ENCODE peak calls at places on chromosomes 2 and 18, in nine cellular contexts. U is HCT116, O is GM12878, F is upper lobe of left lung, X is K562, Y is heart left ventricle, H is body of pancreas, R is A549, N is HepG2. E is an unnamed sample.
A peak's percentile ranks its signal among the peaks of the same experiment; 100 is the strongest.

GRCh38 chr2:168174761-168175160 is 72.6 kb downstream of the STK39 start:
- ATAC-seq in U (no peak), O (no peak), F (no peak), X (no peak), Y (no peak), H (no peak), R (no peak), N (no peak), E (no peak)

GRCh38 chr2:43010428-43011141 is 215.8 kb downstream of the ZFP36L2 start:
- ATAC-seq in U (peak; percentile 63), O (no peak), F (no peak), X (no peak), Y (no peak), H (peak; percentile 61), R (no peak), N (no peak), E (no peak)

GRCh38 chr2:8575011-8575750 is 106.7 kb upstream of the ID2 start:
- ATAC-seq in U (no peak), O (peak; percentile 54), F (no peak), X (no peak), Y (no peak), H (no peak), R (no peak), N (peak; percentile 18), E (no peak)

GRCh38 chr2:20236496-20236895 is 11.6 kb upstream of the SDC1 start:
- ATAC-seq in U (no peak), O (no peak), F (no peak), X (no peak), Y (no peak), H (no peak), R (peak; percentile 14), N (no peak), E (no peak)

GRCh38 chr18:59697236-59697932 is at the start of gene CCBE1:
- ATAC-seq in U (peak; percentile 92), O (peak; percentile 79), F (peak; percentile 83), X (peak; percentile 93), Y (no peak), H (peak; percentile 66), R (peak; percentile 91), N (peak; percentile 91), E (peak; percentile 85)

GRCh38 chr2:207640160-207640559 is 15.0 kb upstream of the METTL21A start:
- ATAC-seq in U (no peak), O (no peak), F (no peak), X (no peak), Y (no peak), H (no peak), R (no peak), N (no peak), E (no peak)

GRCh38 chr2:158723921-158724802 is 71.0 kb upstream of the DAPL1 start:
- ATAC-seq in U (peak; percentile 93), O (peak; percentile 67), F (peak; percentile 58), X (peak; percentile 90), Y (no peak), H (peak; percentile 22), R (peak; percentile 82), N (peak; percentile 85), E (no peak)

GRCh38 chr2:187775651-187776050 is 221.4 kb upstream of the TFPI start:
- ATAC-seq in U (no peak), O (no peak), F (no peak), X (no peak), Y (no peak), H (no peak), R (no peak), N (no peak), E (no peak)

GRCh38 chr18:22688877-22689496 is 244.1 kb upstream of the RBBP8 start:
- ATAC-seq in U (no peak), O (no peak), F (no peak), X (no peak), Y (no peak), H (no peak), R (no peak), N (no peak), E (no peak)

GRCh38 chr2:100754951-100755350 is 65.0 kb upstream of the NPAS2 start:
- ATAC-seq in U (no peak), O (no peak), F (no peak), X (no peak), Y (no peak), H (peak; percentile 56), R (no peak), N (no peak), E (peak; percentile 75)

GRCh38 chr2:21038403-21039073 is 5.3 kb downstream of the APOB start:
- ATAC-seq in U (no peak), O (no peak), F (peak; percentile 78), X (no peak), Y (peak; percentile 77), H (peak; percentile 70), R (no peak), N (no peak), E (peak; percentile 83)

GRCh38 chr2:240584486-240585031 is 2.0 kb upstream of the CAPN10 start:
- ATAC-seq in U (no peak), O (peak; percentile 77), F (no peak), X (peak; percentile 82), Y (no peak), H (no peak), R (no peak), N (peak; percentile 1), E (no peak)

GRCh38 chr2:113750385-113750784 is 6.1 kb downstream of the SLC35F5 start:
- ATAC-seq in U (no peak), O (no peak), F (no peak), X (no peak), Y (no peak), H (no peak), R (no peak), N (no peak), E (no peak)

GRCh38 chr2:56018202-56018601 is 94.6 kb upstream of the EFEMP1 start:
- ATAC-seq in U (no peak), O (no peak), F (no peak), X (no peak), Y (no peak), H (no peak), R (no peak), N (no peak), E (no peak)

GRCh38 chr2:56017784-56018183 is 94.2 kb upstream of the EFEMP1 start:
- ATAC-seq in U (no peak), O (no peak), F (no peak), X (no peak), Y (no peak), H (no peak), R (no peak), N (no peak), E (no peak)

GRCh38 chr2:56014075-56014730 is 90.6 kb upstream of the EFEMP1 start:
- ATAC-seq in U (no peak), O (no peak), F (no peak), X (no peak), Y (no peak), H (no peak), R (no peak), N (no peak), E (no peak)

GRCh38 chr2:56013475-56013874 is 89.9 kb upstream of the EFEMP1 start:
- ATAC-seq in U (no peak), O (no peak), F (no peak), X (no peak), Y (no peak), H (no peak), R (no peak), N (no peak), E (no peak)

GRCh38 chr2:56015631-56016251 is 92.2 kb upstream of the EFEMP1 start:
- ATAC-seq in U (no peak), O (no peak), F (no peak), X (no peak), Y (no peak), H (peak; percentile 19), R (peak; percentile 20), N (no peak), E (no peak)
- TF ChIP-seq POLR2A in U (no peak), O (no peak), F (no peak), X (no peak), Y (no peak), H (no peak), R (no peak), N (no peak), E (no peak)

DNA sequence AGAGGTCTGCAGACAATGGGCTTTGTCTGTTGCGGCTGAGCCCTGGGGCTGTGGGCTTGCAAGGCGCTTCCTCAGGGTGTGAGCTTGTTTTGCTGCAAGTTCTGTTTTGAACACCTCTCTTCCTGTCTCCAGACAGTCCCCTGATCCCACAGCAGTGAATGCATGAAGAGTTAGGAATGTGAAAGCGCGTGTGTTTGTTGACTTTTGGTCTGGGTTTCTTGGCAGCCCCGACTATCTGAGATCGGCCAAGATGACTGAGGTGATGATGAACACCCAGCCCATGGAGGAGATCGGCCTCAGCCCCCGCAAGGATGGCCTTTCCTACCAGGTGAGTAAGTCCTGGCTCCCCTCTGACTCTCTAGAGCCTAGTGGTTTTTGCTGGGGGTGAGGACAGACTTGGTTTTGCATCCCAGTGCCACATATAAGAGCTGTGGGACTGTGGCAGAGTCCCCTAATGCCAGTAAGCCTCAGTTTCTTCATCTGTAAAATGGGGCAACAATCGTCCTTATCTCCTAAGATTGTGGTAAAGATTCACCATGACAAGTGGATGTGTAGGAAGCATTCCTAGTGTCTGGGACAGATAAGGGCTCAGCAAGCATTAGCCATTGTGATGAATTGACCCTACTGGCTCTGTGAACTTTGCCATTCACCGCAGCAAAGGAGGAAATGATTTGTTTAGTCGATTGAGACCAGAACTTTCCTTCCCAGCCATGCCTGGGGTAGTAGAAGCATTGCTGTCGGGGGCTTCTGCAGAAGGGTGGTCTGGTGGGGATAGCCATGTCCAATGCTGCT is 3.0 kb downstream of the LBH start:
- ATAC-seq in U (no peak), O (peak; percentile 1), F (no peak), X (no peak), Y (no peak), H (no peak), R (peak; percentile 22), N (no peak), E (no peak)
- TF ChIP-seq POLR2A in U (no peak), O (no peak), F (no peak), X (no peak), Y (no peak), H (no peak), R (no peak), N (no peak), E (peak; percentile 20)

DNA sequence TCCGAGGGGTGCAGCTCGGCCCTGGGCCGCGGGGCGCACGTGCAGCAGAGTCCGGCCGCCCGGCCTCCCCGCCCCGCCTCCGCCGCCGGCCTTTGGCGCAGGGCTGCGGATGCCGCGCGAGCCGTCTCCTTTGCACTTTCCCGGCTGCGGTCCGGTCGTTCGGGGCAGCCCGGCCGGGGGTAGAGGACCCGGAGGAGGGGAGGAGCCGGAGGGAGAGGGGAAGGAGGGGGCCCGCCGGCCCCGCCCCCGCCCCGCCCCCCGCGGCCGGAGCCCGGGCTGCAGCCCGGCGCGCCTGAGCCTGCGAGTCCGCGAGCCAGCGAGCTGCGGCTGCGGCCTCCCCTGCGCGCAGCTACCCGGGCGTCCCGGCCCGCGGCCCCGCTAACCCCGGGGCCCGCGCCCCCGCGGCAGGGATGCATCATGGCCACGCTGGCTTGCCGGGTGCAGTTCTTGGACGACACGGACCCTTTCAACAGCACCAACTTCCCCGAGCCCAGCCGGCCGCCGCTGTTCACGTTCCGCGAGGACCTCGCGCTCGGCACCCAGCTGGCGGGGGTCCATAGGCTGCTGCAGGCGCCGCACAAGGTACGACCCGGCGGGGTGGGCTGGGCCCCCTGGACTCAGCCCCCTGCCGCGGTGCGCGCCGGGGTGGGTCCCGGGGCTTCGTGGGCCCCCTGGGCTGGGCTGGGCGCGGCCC is at the start of gene FHOD3:
- ATAC-seq in U (peak; percentile 81), O (peak; percentile 76), F (no peak), X (peak; percentile 80), Y (peak; percentile 35), H (peak; percentile 85), R (peak; percentile 67), N (peak; percentile 75), E (peak; percentile 84)
- TF ChIP-seq POLR2A in U (no peak), O (peak; percentile 26), F (no peak), X (no peak), Y (peak; percentile 57), H (no peak), R (no peak), N (no peak), E (peak; percentile 20)

GRCh38 chr18:812673-813404 is 797 bp upstream of the YES1 start:
- ATAC-seq in U (peak; percentile 56), O (peak; percentile 58), F (peak; percentile 80), X (peak; percentile 42), Y (peak; percentile 63), H (peak; percentile 65), R (peak; percentile 77), N (peak; percentile 26), E (peak; percentile 84)
- TF ChIP-seq POLR2A in U (no peak), O (peak; percentile 63), F (no peak), X (peak; percentile 98), Y (no peak), H (no peak), R (no peak), N (peak; percentile 69), E (peak; percentile 3)

E was measured in gastroesophageal sphincter.